ENCODE peak calls at places on chromosomes 4 and X, in five cellular contexts. C, D, V, W and I are unnamed samples.

GRCh38 chr4:157722146-157722545 is 450.7 kb downstream of the GASK1B start:
- DNase-seq in C (no peak), D (no peak), V (no peak), W (no peak), I (no peak)

GRCh38 chr4:37685211-37685725 is 908 bp downstream of the RELL1 start:
- DNase-seq in C (peak), D (peak), V (peak), W (no peak), I (peak)

GRCh38 chrX:104370089-104370488 is 115.4 kb upstream of the ESX1 start:
- DNase-seq in C (no peak), D (peak), V (peak), W (no peak), I (no peak)

GRCh38 chr4:20662851-20663250 is 37.4 kb upstream of the PACRGL start:
- DNase-seq in C (no peak), D (peak), V (peak), W (no peak), I (no peak)

GRCh38 chr4:154807042-154807630 is 26.1 kb downstream of the RBM46 start:
- DNase-seq in C (no peak), D (peak), V (peak), W (peak), I (no peak)

GRCh38 chr4:104901438-104901837 is 245.2 kb upstream of the TET2 start:
- DNase-seq in C (no peak), D (no peak), V (peak), W (peak), I (no peak)

GRCh38 chr4:79290376-79290775 is 35.5 kb downstream of the NAA11 start:
- DNase-seq in C (no peak), D (no peak), V (no peak), W (no peak), I (no peak)

GRCh38 chr4:15234101-15234500 is 193.7 kb upstream of the C1QTNF7 start:
- DNase-seq in C (no peak), D (peak), V (peak), W (no peak), I (no peak)

GRCh38 chr4:69156913-69157312 is 57.6 kb downstream of the UGT2B11 start:
- DNase-seq in C (no peak), D (peak), V (peak), W (no peak), I (no peak)
- TF ChIP-seq CTCF in C (no peak), D (peak), V (peak), W (peak), I (no peak)

GRCh38 chr4:112564706-112565270 is 48.8 kb upstream of the NEUROG2 start:
- DNase-seq in C (no peak), D (no peak), V (no peak), W (peak), I (no peak)
- TF ChIP-seq CTCF in C (no peak), D (no peak), V (no peak), W (no peak), I (no peak)

GRCh38 chr4:125749354-125749753 is 434.6 kb downstream of the FAT4 start:
- DNase-seq in C (no peak), D (no peak), V (no peak), W (no peak), I (no peak)
- TF ChIP-seq CTCF in C (no peak), D (no peak), V (no peak), W (no peak), I (no peak)

DNA sequence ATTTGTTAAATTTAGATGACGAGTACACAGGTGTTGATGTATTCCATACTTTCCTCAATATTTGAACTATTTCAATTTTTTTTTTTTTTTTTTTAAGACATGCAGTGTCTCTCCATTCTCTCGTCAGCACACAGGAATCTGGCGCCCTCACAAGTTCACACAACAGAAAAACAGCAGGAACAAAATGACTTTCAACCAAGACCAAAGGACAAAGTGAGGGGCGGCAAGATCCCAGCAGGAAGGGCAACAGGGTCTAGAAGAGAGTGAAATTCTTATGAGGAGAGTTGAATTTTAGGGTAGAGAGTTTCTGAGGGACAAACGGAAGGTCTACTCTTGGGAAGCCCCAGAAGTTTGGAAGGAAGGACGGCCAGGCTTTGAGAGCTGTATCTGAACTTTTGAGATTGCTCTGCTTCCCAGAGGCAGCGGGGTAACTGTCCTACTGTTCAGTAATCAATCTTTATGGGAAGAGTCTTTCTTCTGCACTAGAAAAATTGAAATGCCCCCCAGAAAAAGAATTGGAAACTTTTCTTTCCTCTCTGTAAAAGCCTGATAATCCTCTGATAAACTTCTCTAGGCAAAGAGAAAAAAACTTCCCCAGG is 760.2 kb downstream of the RAB28 start:
- DNase-seq in C (no peak), D (no peak), V (peak), W (no peak), I (no peak)
- TF ChIP-seq CTCF in C (no peak), D (no peak), V (no peak), W (peak), I (no peak)